ENCODE peak calls at places on chromosomes 5 and 9, in four cellular contexts. One of them, this sample, is unnamed.

GRCh38 chr9:9216934-9217333 is 1395.9 kb downstream of the PTPRD start:
- DNase-seq in PC-3: no peak
- DNase-seq in GM04504: no peak
- DNase-seq in cardiac septum: no peak
- DNase-seq in this sample: no peak

GRCh38 chr9:76269789-76270188 is 124.4 kb downstream of the RFK start:
- DNase-seq in PC-3: no peak
- DNase-seq in GM04504: no peak
- DNase-seq in cardiac septum: no peak
- DNase-seq in this sample: no peak

GRCh38 chr5:18483386-18483785 is 849.1 kb downstream of the TAF11L14 start:
- DNase-seq in PC-3: peak; percentile 92
- DNase-seq in GM04504: no peak
- DNase-seq in cardiac septum: no peak
- DNase-seq in this sample: no peak

GRCh38 chr5:122770479-122770878 is 4.4 kb upstream of the SNX2 start:
- DNase-seq in PC-3: no peak
- DNase-seq in GM04504: no peak
- DNase-seq in cardiac septum: no peak
- DNase-seq in this sample: no peak

GRCh38 chr9:136996361-136997281 is at the start of gene CLIC3:
- DNase-seq in PC-3: peak; percentile 60
- DNase-seq in GM04504: no peak
- DNase-seq in cardiac septum: no peak
- DNase-seq in this sample: peak; percentile 90

GRCh38 chr5:151126199-151126645 is 31.4 kb downstream of the ANXA6 start:
- DNase-seq in PC-3: peak; percentile 64
- DNase-seq in GM04504: peak; percentile 27
- DNase-seq in cardiac septum: peak; percentile 92
- DNase-seq in this sample: peak; percentile 89

GRCh38 chr5:116572375-116573278 is 2.0 kb downstream of the SEMA6A start:
- DNase-seq in PC-3: no peak
- DNase-seq in GM04504: no peak
- DNase-seq in cardiac septum: peak; percentile 76
- DNase-seq in this sample: peak; percentile 65

GRCh38 chr5:101364469-101364868 is 461.4 kb upstream of the ST8SIA4 start:
- DNase-seq in PC-3: no peak
- DNase-seq in GM04504: no peak
- DNase-seq in cardiac septum: no peak
- DNase-seq in this sample: no peak

GRCh38 chr5:176741566-176742211 is 68.7 kb upstream of the UNC5A start:
- DNase-seq in PC-3: no peak
- DNase-seq in GM04504: no peak
- DNase-seq in cardiac septum: peak; percentile 63
- DNase-seq in this sample: peak; percentile 54

GRCh38 chr5:181028032-181028819 is 11.8 kb upstream of the BTNL9 start:
- DNase-seq in PC-3: no peak
- DNase-seq in GM04504: no peak
- DNase-seq in cardiac septum: no peak
- DNase-seq in this sample: no peak

GRCh38 chr9:71758785-71759184 is 9.5 kb downstream of the CEMIP2 start:
- DNase-seq in PC-3: peak; percentile 83
- DNase-seq in GM04504: no peak
- DNase-seq in cardiac septum: no peak
- DNase-seq in this sample: no peak

GRCh38 chr9:91411096-91411771 is 12.4 kb downstream of the NFIL3 start:
- DNase-seq in PC-3: peak; percentile 46
- DNase-seq in GM04504: no peak
- DNase-seq in cardiac septum: no peak
- DNase-seq in this sample: no peak

GRCh38 chr9:72627147-72627546 is 105.7 kb downstream of the TMC1 start:
- DNase-seq in PC-3: no peak
- DNase-seq in GM04504: no peak
- DNase-seq in cardiac septum: no peak
- DNase-seq in this sample: no peak

GRCh38 chr5:11012295-11012694 is 251.3 kb upstream of the DAP start:
- DNase-seq in PC-3: no peak
- DNase-seq in GM04504: no peak
- DNase-seq in cardiac septum: no peak
- DNase-seq in this sample: no peak

GRCh38 chr5:14463629-14464028 is 118.0 kb upstream of the OTULINL start:
- DNase-seq in PC-3: peak; percentile 89
- DNase-seq in GM04504: no peak
- DNase-seq in cardiac septum: no peak
- DNase-seq in this sample: no peak

GRCh38 chr9:136551401-136552116 is 5.7 kb upstream of the NOTCH1 start:
- DNase-seq in PC-3: peak; percentile 68
- DNase-seq in GM04504: peak; percentile 59
- DNase-seq in cardiac septum: no peak
- DNase-seq in this sample: no peak

GRCh38 chr9:97038551-97038908 is 412 bp downstream of the CTSV start:
- DNase-seq in PC-3: no peak
- DNase-seq in GM04504: no peak
- DNase-seq in cardiac septum: no peak
- DNase-seq in this sample: no peak

This sample was measured in upper lobe of right lung.